ENCODE peak calls at places on chromosomes 11 and 22, in seven cellular contexts. One of them, this sample, is unnamed.

GRCh38 chr11:111565111-111565720 is 24.7 kb downstream of the LAYN start:
- DNase-seq in astrocyte of the spinal cord: peak
- DNase-seq in adrenal gland: peak
- DNase-seq in cardiac muscle cell: peak
- DNase-seq in foreskin fibroblast: peak
- DNase-seq in astrocyte of the cerebellum: peak
- DNase-seq in lung: peak
- DNase-seq in this sample: peak

GRCh38 chr22:44143117-44143495 is 37.6 kb upstream of the PARVG start:
- DNase-seq in astrocyte of the spinal cord: no peak
- DNase-seq in adrenal gland: no peak
- DNase-seq in cardiac muscle cell: no peak
- DNase-seq in foreskin fibroblast: peak
- DNase-seq in astrocyte of the cerebellum: no peak
- DNase-seq in lung: no peak
- DNase-seq in this sample: no peak

GRCh38 chr11:26655287-26655686 is 66.6 kb downstream of the SLC5A12 start:
- DNase-seq in astrocyte of the spinal cord: no peak
- DNase-seq in adrenal gland: no peak
- DNase-seq in cardiac muscle cell: no peak
- DNase-seq in foreskin fibroblast: no peak
- DNase-seq in astrocyte of the cerebellum: no peak
- DNase-seq in lung: no peak
- DNase-seq in this sample: no peak

GRCh38 chr22:29334696-29335344 is 19.3 kb upstream of the RASL10A start:
- DNase-seq in astrocyte of the spinal cord: peak
- DNase-seq in adrenal gland: no peak
- DNase-seq in cardiac muscle cell: no peak
- DNase-seq in foreskin fibroblast: peak
- DNase-seq in astrocyte of the cerebellum: no peak
- DNase-seq in lung: no peak
- DNase-seq in this sample: no peak

GRCh38 chr11:30786392-30787120 is 200.4 kb upstream of the MPPED2 start:
- DNase-seq in astrocyte of the spinal cord: peak
- DNase-seq in adrenal gland: no peak
- DNase-seq in cardiac muscle cell: no peak
- DNase-seq in foreskin fibroblast: no peak
- DNase-seq in astrocyte of the cerebellum: no peak
- DNase-seq in lung: no peak
- DNase-seq in this sample: no peak

GRCh38 chr11:104547996-104548661 is 350.1 kb downstream of the CASP12 start:
- DNase-seq in astrocyte of the spinal cord: peak
- DNase-seq in adrenal gland: no peak
- DNase-seq in cardiac muscle cell: peak
- DNase-seq in foreskin fibroblast: peak
- DNase-seq in astrocyte of the cerebellum: no peak
- DNase-seq in lung: no peak
- DNase-seq in this sample: peak

GRCh38 chr11:94027210-94027609 is 6.1 kb downstream of the HEPHL1 start:
- DNase-seq in astrocyte of the spinal cord: no peak
- DNase-seq in adrenal gland: no peak
- DNase-seq in cardiac muscle cell: no peak
- DNase-seq in foreskin fibroblast: no peak
- DNase-seq in astrocyte of the cerebellum: no peak
- DNase-seq in lung: no peak
- DNase-seq in this sample: no peak

GRCh38 chr11:8807544-8808225 is 103.3 kb upstream of the AKIP1 start:
- DNase-seq in astrocyte of the spinal cord: peak
- DNase-seq in adrenal gland: peak
- DNase-seq in cardiac muscle cell: peak
- DNase-seq in foreskin fibroblast: peak
- DNase-seq in astrocyte of the cerebellum: peak
- DNase-seq in lung: no peak
- DNase-seq in this sample: peak

GRCh38 chr22:26581026-26581425 is 8.9 kb downstream of the TPST2 start:
- DNase-seq in astrocyte of the spinal cord: no peak
- DNase-seq in adrenal gland: no peak
- DNase-seq in cardiac muscle cell: no peak
- DNase-seq in foreskin fibroblast: no peak
- DNase-seq in astrocyte of the cerebellum: no peak
- DNase-seq in lung: no peak
- DNase-seq in this sample: no peak

GRCh38 chr11:128692750-128693578 is 908 bp upstream of the FLI1 start:
- DNase-seq in astrocyte of the spinal cord: peak
- DNase-seq in adrenal gland: no peak
- DNase-seq in cardiac muscle cell: peak
- DNase-seq in foreskin fibroblast: peak
- DNase-seq in astrocyte of the cerebellum: no peak
- DNase-seq in lung: no peak
- DNase-seq in this sample: peak

GRCh38 chr11:114181195-114181594 is 115.0 kb upstream of the NNMT start:
- DNase-seq in astrocyte of the spinal cord: no peak
- DNase-seq in adrenal gland: no peak
- DNase-seq in cardiac muscle cell: no peak
- DNase-seq in foreskin fibroblast: no peak
- DNase-seq in astrocyte of the cerebellum: no peak
- DNase-seq in lung: no peak
- DNase-seq in this sample: no peak

GRCh38 chr11:114183041-114183511 is 113.1 kb upstream of the NNMT start:
- DNase-seq in astrocyte of the spinal cord: no peak
- DNase-seq in adrenal gland: no peak
- DNase-seq in cardiac muscle cell: no peak
- DNase-seq in foreskin fibroblast: peak
- DNase-seq in astrocyte of the cerebellum: no peak
- DNase-seq in lung: no peak
- DNase-seq in this sample: no peak

GRCh38 chr11:114181752-114182151 is 114.4 kb upstream of the NNMT start:
- DNase-seq in astrocyte of the spinal cord: no peak
- DNase-seq in adrenal gland: no peak
- DNase-seq in cardiac muscle cell: no peak
- DNase-seq in foreskin fibroblast: no peak
- DNase-seq in astrocyte of the cerebellum: no peak
- DNase-seq in lung: no peak
- DNase-seq in this sample: no peak

GRCh38 chr11:114180301-114181055 is 115.7 kb upstream of the NNMT start:
- DNase-seq in astrocyte of the spinal cord: no peak
- DNase-seq in adrenal gland: no peak
- DNase-seq in cardiac muscle cell: peak
- DNase-seq in foreskin fibroblast: peak
- DNase-seq in astrocyte of the cerebellum: no peak
- DNase-seq in lung: peak
- DNase-seq in this sample: peak

GRCh38 chr11:114182471-114182968 is 113.7 kb upstream of the NNMT start:
- DNase-seq in astrocyte of the spinal cord: no peak
- DNase-seq in adrenal gland: no peak
- DNase-seq in cardiac muscle cell: no peak
- DNase-seq in foreskin fibroblast: peak
- DNase-seq in astrocyte of the cerebellum: no peak
- DNase-seq in lung: no peak
- DNase-seq in this sample: no peak
- H3K4me3 ChIP-seq in astrocyte of the spinal cord: no peak
- H3K4me3 ChIP-seq in adrenal gland: no peak
- H3K4me3 ChIP-seq in cardiac muscle cell: no peak
- H3K4me3 ChIP-seq in foreskin fibroblast: no peak
- H3K4me3 ChIP-seq in astrocyte of the cerebellum: no peak
- H3K4me3 ChIP-seq in lung: no peak
- H3K4me3 ChIP-seq in this sample: no peak

GRCh38 chr11:46345131-46345597 is 2.1 kb upstream of the DGKZ start:
- DNase-seq in astrocyte of the spinal cord: no peak
- DNase-seq in adrenal gland: no peak
- DNase-seq in cardiac muscle cell: no peak
- DNase-seq in foreskin fibroblast: no peak
- DNase-seq in astrocyte of the cerebellum: no peak
- DNase-seq in lung: peak
- DNase-seq in this sample: peak
- TF ChIP-seq CTCF in astrocyte of the spinal cord: no peak
- TF ChIP-seq CTCF in adrenal gland: no peak
- TF ChIP-seq CTCF in cardiac muscle cell: no peak
- TF ChIP-seq CTCF in foreskin fibroblast: no peak
- TF ChIP-seq CTCF in astrocyte of the cerebellum: no peak
- TF ChIP-seq CTCF in lung: no peak
- TF ChIP-seq CTCF in this sample: peak

GRCh38 chr11:61516675-61517516 is 8.3 kb downstream of the LRRC10B start:
- DNase-seq in astrocyte of the spinal cord: peak
- DNase-seq in adrenal gland: no peak
- DNase-seq in cardiac muscle cell: peak
- DNase-seq in foreskin fibroblast: peak
- DNase-seq in astrocyte of the cerebellum: no peak
- DNase-seq in lung: no peak
- DNase-seq in this sample: no peak
- H3K4me3 ChIP-seq in astrocyte of the spinal cord: no peak
- H3K4me3 ChIP-seq in adrenal gland: no peak
- H3K4me3 ChIP-seq in cardiac muscle cell: no peak
- H3K4me3 ChIP-seq in foreskin fibroblast: no peak
- H3K4me3 ChIP-seq in astrocyte of the cerebellum: no peak
- H3K4me3 ChIP-seq in lung: no peak
- H3K4me3 ChIP-seq in this sample: no peak

GRCh38 chr11:92735039-92735438 is 234.4 kb upstream of the MTNR1B start:
- DNase-seq in astrocyte of the spinal cord: no peak
- DNase-seq in adrenal gland: no peak
- DNase-seq in cardiac muscle cell: peak
- DNase-seq in foreskin fibroblast: no peak
- DNase-seq in astrocyte of the cerebellum: no peak
- DNase-seq in lung: no peak
- DNase-seq in this sample: peak
- TF ChIP-seq CTCF in astrocyte of the spinal cord: peak
- TF ChIP-seq CTCF in adrenal gland: no peak
- TF ChIP-seq CTCF in cardiac muscle cell: peak
- TF ChIP-seq CTCF in foreskin fibroblast: peak
- TF ChIP-seq CTCF in astrocyte of the cerebellum: peak
- TF ChIP-seq CTCF in lung: no peak
- TF ChIP-seq CTCF in this sample: peak

GRCh38 chr11:64208796-64209562 is 2.5 kb downstream of the FERMT3 start:
- DNase-seq in astrocyte of the spinal cord: no peak
- DNase-seq in adrenal gland: peak
- DNase-seq in cardiac muscle cell: no peak
- DNase-seq in foreskin fibroblast: no peak
- DNase-seq in astrocyte of the cerebellum: no peak
- DNase-seq in lung: no peak
- DNase-seq in this sample: no peak

GRCh38 chr11:64207247-64208085 is 945 bp downstream of the FERMT3 start:
- DNase-seq in astrocyte of the spinal cord: peak
- DNase-seq in adrenal gland: peak
- DNase-seq in cardiac muscle cell: peak
- DNase-seq in foreskin fibroblast: peak
- DNase-seq in astrocyte of the cerebellum: no peak
- DNase-seq in lung: peak
- DNase-seq in this sample: no peak

GRCh38 chr11:64209563-64209843 is 3.0 kb downstream of the FERMT3 start:
- DNase-seq in astrocyte of the spinal cord: no peak
- DNase-seq in adrenal gland: no peak
- DNase-seq in cardiac muscle cell: no peak
- DNase-seq in foreskin fibroblast: no peak
- DNase-seq in astrocyte of the cerebellum: no peak
- DNase-seq in lung: no peak
- DNase-seq in this sample: no peak

GRCh38 chr11:64206457-64207246 is at the start of gene FERMT3:
- DNase-seq in astrocyte of the spinal cord: no peak
- DNase-seq in adrenal gland: peak
- DNase-seq in cardiac muscle cell: no peak
- DNase-seq in foreskin fibroblast: no peak
- DNase-seq in astrocyte of the cerebellum: no peak
- DNase-seq in lung: peak
- DNase-seq in this sample: no peak

GRCh38 chr11:64208086-64208795 is 1.7 kb downstream of the FERMT3 start:
- DNase-seq in astrocyte of the spinal cord: no peak
- DNase-seq in adrenal gland: peak
- DNase-seq in cardiac muscle cell: no peak
- DNase-seq in foreskin fibroblast: no peak
- DNase-seq in astrocyte of the cerebellum: no peak
- DNase-seq in lung: no peak
- DNase-seq in this sample: no peak
- H3K4me3 ChIP-seq in astrocyte of the spinal cord: no peak
- H3K4me3 ChIP-seq in adrenal gland: peak
- H3K4me3 ChIP-seq in cardiac muscle cell: no peak
- H3K4me3 ChIP-seq in foreskin fibroblast: no peak
- H3K4me3 ChIP-seq in astrocyte of the cerebellum: no peak
- H3K4me3 ChIP-seq in lung: peak
- H3K4me3 ChIP-seq in this sample: no peak

GRCh38 chr11:121032546-121032945 is 8.6 kb downstream of the TBCEL start:
- DNase-seq in astrocyte of the spinal cord: no peak
- DNase-seq in adrenal gland: no peak
- DNase-seq in cardiac muscle cell: no peak
- DNase-seq in foreskin fibroblast: no peak
- DNase-seq in astrocyte of the cerebellum: no peak
- DNase-seq in lung: peak
- DNase-seq in this sample: no peak
- TF ChIP-seq CTCF in astrocyte of the spinal cord: no peak
- TF ChIP-seq CTCF in adrenal gland: no peak
- TF ChIP-seq CTCF in cardiac muscle cell: no peak
- TF ChIP-seq CTCF in foreskin fibroblast: no peak
- TF ChIP-seq CTCF in astrocyte of the cerebellum: no peak
- TF ChIP-seq CTCF in lung: no peak
- TF ChIP-seq CTCF in this sample: no peak

DNA sequence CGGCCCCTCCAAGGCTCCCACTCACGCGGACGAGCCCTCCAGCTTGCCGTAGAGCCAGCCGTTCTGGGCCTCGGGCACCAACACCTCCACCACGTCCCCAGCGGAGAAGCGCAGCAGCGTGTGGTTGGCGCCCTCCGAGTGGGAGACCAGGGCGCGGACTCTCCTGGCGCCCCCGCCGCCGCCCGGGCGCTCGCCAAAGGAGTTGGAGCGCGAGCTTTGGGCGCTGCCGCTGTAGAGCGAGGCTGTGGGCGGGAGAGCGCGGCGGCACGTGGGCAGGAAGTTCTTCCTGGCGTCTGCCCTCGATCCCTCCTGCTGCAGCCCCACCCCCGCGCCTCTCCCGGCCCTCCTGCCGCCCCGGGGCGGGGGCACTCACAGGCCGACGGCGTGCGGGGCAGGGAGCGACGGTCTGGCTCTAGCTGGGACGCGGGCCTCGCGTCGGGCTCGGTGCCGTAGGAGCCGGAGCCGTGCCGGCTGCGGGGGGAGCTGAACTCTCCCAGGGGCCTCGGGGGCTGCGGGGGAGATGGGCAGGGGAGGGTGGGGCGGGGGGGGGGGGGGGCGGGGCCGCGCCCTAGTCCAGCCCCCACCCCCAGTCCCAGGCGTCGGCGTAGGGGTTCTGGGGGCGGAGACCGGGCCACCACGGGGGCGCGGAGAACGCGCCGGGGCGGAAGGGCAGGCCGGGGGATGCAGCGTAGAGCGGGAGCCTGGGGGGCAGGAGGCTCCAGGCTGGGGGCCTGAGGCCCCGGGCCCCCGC is 4.9 kb upstream of the SLC16A8 start:
- DNase-seq in astrocyte of the spinal cord: no peak
- DNase-seq in adrenal gland: no peak
- DNase-seq in cardiac muscle cell: peak
- DNase-seq in foreskin fibroblast: peak
- DNase-seq in astrocyte of the cerebellum: no peak
- DNase-seq in lung: no peak
- DNase-seq in this sample: peak
- H3K4me3 ChIP-seq in astrocyte of the spinal cord: no peak
- H3K4me3 ChIP-seq in adrenal gland: peak
- H3K4me3 ChIP-seq in cardiac muscle cell: no peak
- H3K4me3 ChIP-seq in foreskin fibroblast: peak
- H3K4me3 ChIP-seq in astrocyte of the cerebellum: peak
- H3K4me3 ChIP-seq in lung: no peak
- H3K4me3 ChIP-seq in this sample: no peak